ENCODE peak calls at places on chromosome 22, in six cellular contexts. G, Z, K, N, R and D are unnamed samples.
A peak's percentile ranks its signal among the peaks of the same experiment; 100 is the strongest.

GRCh38 chr22:44369916-44370804 is 57.4 kb upstream of the SHISAL1 start:
- DNase-seq in R (no peak), G (no peak), K (peak; percentile 74), N (no peak), Z (no peak), D (no peak)

GRCh38 chr22:20028855-20029549 is 8.1 kb downstream of the TANGO2 start:
- DNase-seq in K (no peak), N (no peak), R (no peak), G (no peak), Z (no peak), D (no peak)

GRCh38 chr22:27433585-27434190 is 367.9 kb downstream of the MN1 start:
- DNase-seq in R (no peak), G (no peak), K (no peak), N (no peak), Z (no peak), D (no peak)

GRCh38 chr22:47386812-47387510 is 624.5 kb downstream of the TBC1D22A start:
- DNase-seq in K (no peak), Z (no peak), R (no peak), G (no peak), N (no peak), D (no peak)

GRCh38 chr22:43435851-43436535 is 24.2 kb downstream of the MPPED1 start:
- DNase-seq in G (no peak), K (no peak), R (no peak), Z (no peak), N (no peak), D (no peak)

GRCh38 chr22:43418079-43418825 is 6.4 kb downstream of the MPPED1 start:
- DNase-seq in N (no peak), G (no peak), R (no peak), Z (no peak), K (no peak), D (no peak)

GRCh38 chr22:41257696-41258095 is 17.0 kb upstream of the CHADL start:
- DNase-seq in K (no peak), Z (no peak), R (no peak), N (no peak), G (no peak), D (no peak)

GRCh38 chr22:26394787-26395186 is 34.3 kb upstream of the ASPHD2 start:
- DNase-seq in Z (no peak), G (no peak), N (no peak), R (no peak), K (no peak), D (no peak)

GRCh38 chr22:41596776-41597634 is 7.4 kb upstream of the PMM1 start:
- DNase-seq in N (no peak), Z (peak; percentile 87), K (peak; percentile 76), G (no peak), R (peak; percentile 39), D (no peak)

GRCh38 chr22:33130473-33130872 is 72.3 kb upstream of the SYN3 start:
- DNase-seq in K (no peak), G (no peak), Z (no peak), R (peak; percentile 84), N (no peak), D (no peak)

GRCh38 chr22:23142546-23143105 is 836 bp upstream of the RSPH14 start:
- DNase-seq in Z (no peak), R (no peak), K (no peak), N (no peak), G (no peak), D (no peak)

GRCh38 chr22:23144926-23145906 is at the start of gene RAB36:
- DNase-seq in G (peak; percentile 86), R (peak; percentile 98), K (peak; percentile 98), Z (peak; percentile 98), N (peak; percentile 77), D (peak; percentile 79)

GRCh38 chr22:23143119-23143518 is 1.3 kb upstream of the RSPH14 start:
- DNase-seq in G (no peak), N (no peak), K (no peak), R (no peak), Z (no peak), D (no peak)

GRCh38 chr22:23146842-23147205 is 1.5 kb downstream of the RAB36 start:
- DNase-seq in G (no peak), K (no peak), N (no peak), Z (no peak), R (no peak), D (no peak)

GRCh38 chr22:23144432-23144831 is 845 bp upstream of the RAB36 start:
- DNase-seq in N (no peak), Z (no peak), K (no peak), R (no peak), G (no peak), D (no peak)
- TF ChIP-seq TAF1 in N (no peak), Z (no peak), K (no peak), R (no peak), G (no peak), D (no peak)

GRCh38 chr22:46319319-46319718 is 16.2 kb upstream of the TRMU start:
- DNase-seq in N (no peak), R (no peak), Z (no peak), G (no peak), K (no peak), D (no peak)
- TF ChIP-seq TAF1 in N (no peak), R (no peak), Z (no peak), G (no peak), K (no peak), D (no peak)

GRCh38 chr22:28892175-28892731 is 8.9 kb downstream of the ZNRF3 start:
- DNase-seq in Z (no peak), G (no peak), K (no peak), N (no peak), R (peak; percentile 87), D (no peak)
- TF ChIP-seq TAF1 in Z (no peak), G (no peak), K (no peak), N (no peak), R (no peak), D (no peak)

GRCh38 chr22:37187891-37188761 is at the start of gene C1QTNF6:
- DNase-seq in R (no peak), Z (peak; percentile 78), N (no peak), G (no peak), K (peak; percentile 77), D (no peak)
- TF ChIP-seq TAF1 in R (no peak), Z (no peak), N (no peak), G (no peak), K (peak; percentile 29), D (no peak)

GRCh38 chr22:40043086-40043485 is 48.3 kb downstream of the FAM83F start:
- DNase-seq in Z (no peak), K (no peak), G (no peak), R (no peak), N (no peak), D (no peak)

GRCh38 chr22:40044870-40045834 is 50.4 kb downstream of the FAM83F start:
- DNase-seq in G (peak; percentile 65), R (peak; percentile 20), K (peak; percentile 68), Z (peak; percentile 74), N (no peak), D (peak; percentile 71)

GRCh38 chr22:40043793-40044101 is 49.0 kb downstream of the FAM83F start:
- DNase-seq in R (no peak), G (no peak), K (no peak), Z (no peak), N (no peak), D (no peak)

GRCh38 chr22:40044102-40044869 is 49.5 kb downstream of the FAM83F start:
- DNase-seq in N (peak; percentile 99), G (peak; percentile 85), Z (peak; percentile 99), K (peak; percentile 89), R (peak; percentile 98), D (peak; percentile 92)

GRCh38 chr22:40046126-40046525 is 51.4 kb downstream of the FAM83F start:
- DNase-seq in G (no peak), R (no peak), K (no peak), N (no peak), Z (no peak), D (no peak)
- TF ChIP-seq TAF1 in G (no peak), R (no peak), K (no peak), N (no peak), Z (no peak), D (no peak)

GRCh38 chr22:45872659-45873263 is 104.2 kb downstream of the WNT7B start:
- DNase-seq in G (no peak), R (no peak), K (no peak), Z (no peak), N (no peak), D (no peak)
- TF ChIP-seq TAF1 in G (no peak), R (no peak), K (no peak), Z (no peak), N (no peak), D (no peak)

DNA sequence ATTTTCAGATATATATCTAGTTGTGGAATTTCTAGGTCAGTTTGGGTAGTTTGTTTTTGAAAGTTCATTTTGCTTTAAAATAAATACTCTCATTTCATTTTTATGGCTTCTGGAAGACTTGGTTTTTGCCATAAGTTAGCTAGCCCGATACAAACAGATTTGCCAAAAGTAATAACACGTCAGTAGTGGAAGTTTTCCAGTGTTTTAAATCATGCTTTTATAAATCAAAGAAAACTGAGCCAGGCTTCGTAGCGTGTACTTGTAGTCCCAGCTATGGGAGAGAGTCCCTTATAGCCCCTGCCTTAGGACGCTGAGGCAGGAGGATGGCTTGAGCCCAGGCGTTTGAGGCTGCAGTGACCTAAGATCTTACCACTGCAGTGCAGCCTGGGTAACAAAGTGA is 21.7 kb upstream of the MICALL1 start:
- DNase-seq in Z (no peak), N (no peak), R (no peak), G (no peak), K (no peak), D (no peak)
- TF ChIP-seq TAF1 in Z (no peak), N (no peak), R (no peak), G (no peak), K (no peak), D (no peak)

DNA sequence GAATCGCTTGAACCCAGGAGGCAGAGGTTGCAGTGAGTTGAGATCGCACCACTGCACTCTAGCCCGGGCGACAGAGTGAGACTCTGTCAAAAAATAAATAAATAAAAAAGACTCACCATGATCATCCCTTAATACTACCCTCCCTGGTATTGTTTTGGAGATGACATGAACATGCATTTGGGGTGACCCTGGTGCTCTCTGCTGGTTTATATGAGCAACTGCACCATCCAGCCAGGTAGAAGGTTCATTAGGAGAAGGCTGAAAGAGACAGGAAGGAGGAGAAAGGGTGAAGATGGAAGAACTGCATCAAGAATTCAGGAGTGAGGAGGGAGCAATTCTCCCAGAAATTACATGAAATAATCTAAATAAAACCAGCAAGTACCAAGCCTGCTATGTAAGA is 37.8 kb downstream of the SLC5A1 start:
- DNase-seq in R (peak; percentile 47), Z (no peak), K (peak; percentile 73), G (peak; percentile 16), N (peak; percentile 7), D (peak; percentile 6)
- TF ChIP-seq TAF1 in R (no peak), Z (no peak), K (no peak), G (no peak), N (no peak), D (no peak)

GRCh38 chr22:31615481-31615840 is 46.6 kb downstream of the PISD start:
- DNase-seq in R (no peak), Z (no peak), K (no peak), G (no peak), N (no peak), D (no peak)

GRCh38 chr22:31614781-31615480 is 47.1 kb downstream of the PISD start:
- DNase-seq in N (no peak), K (no peak), G (no peak), Z (no peak), R (no peak), D (no peak)

GRCh38 chr22:31618057-31618456 is 44.0 kb downstream of the PISD start:
- DNase-seq in G (no peak), R (no peak), Z (no peak), K (no peak), N (no peak), D (no peak)

GRCh38 chr22:31615940-31616314 is 46.1 kb downstream of the PISD start:
- DNase-seq in G (peak; percentile 38), N (no peak), Z (no peak), K (no peak), R (no peak), D (no peak)

GRCh38 chr22:31616315-31616980 is 45.6 kb downstream of the PISD start:
- DNase-seq in N (no peak), Z (no peak), G (peak; percentile 54), R (peak; percentile 31), K (no peak), D (peak; percentile 66)
- TF ChIP-seq TAF1 in N (no peak), Z (no peak), G (no peak), R (no peak), K (no peak), D (no peak)